ENCODE peak calls at places on chromosomes 4 and X, in ten cellular contexts. W, U, H, S, A, Y, K, T, Q and E are unnamed samples.

GRCh38 chrX:117095393-117095792 is 632.6 kb upstream of the CT83 start:
- DNase-seq in A (no peak), Y (no peak), T (no peak), H (no peak), U (no peak), K (no peak), S (no peak), W (no peak), Q (no peak), E (no peak)

GRCh38 chr4:165844151-165844550 is 28.9 kb upstream of the TLL1 start:
- DNase-seq in W (no peak), A (no peak), K (no peak), T (no peak), U (no peak), Q (no peak), Y (no peak), H (no peak), S (no peak), E (no peak)

GRCh38 chr4:66558651-66559050 is 888.4 kb upstream of the EPHA5 start:
- DNase-seq in T (no peak), A (no peak), Q (no peak), Y (no peak), W (no peak), H (no peak), S (no peak), K (no peak), U (no peak), E (no peak)

GRCh38 chr4:165872443-165873297 is at the start of gene TLL1:
- DNase-seq in K (peak; percentile 19), W (no peak), T (peak; percentile 12), Q (no peak), Y (no peak), S (peak; percentile 20), U (peak; percentile 26), A (peak; percentile 30), H (no peak), E (no peak)

GRCh38 chrX:11137543-11138139 is 26.5 kb downstream of the HCCS start:
- DNase-seq in U (no peak), Q (peak; percentile 6), H (no peak), W (peak; percentile 4), K (no peak), Y (peak; percentile 21), T (peak; percentile 35), S (no peak), A (no peak), E (peak; percentile 27)

GRCh38 chr4:80610845-80611244 is 275.3 kb downstream of the CFAP299 start:
- DNase-seq in A (peak; percentile 11), W (no peak), U (no peak), T (no peak), S (peak; percentile 39), Y (no peak), K (peak; percentile 34), Q (no peak), H (no peak), E (peak; percentile 40)

GRCh38 chr4:72909461-72909860 is 160.1 kb downstream of the COX18 start:
- DNase-seq in Q (peak; percentile 46), Y (no peak), W (no peak), H (no peak), T (peak; percentile 30), S (peak; percentile 18), U (no peak), K (no peak), A (no peak), E (no peak)

GRCh38 chrX:129648514-129649267 is 6.1 kb downstream of the APLN start:
- DNase-seq in U (no peak), Y (no peak), S (no peak), W (no peak), H (no peak), K (no peak), Q (no peak), A (no peak), T (no peak), E (no peak)

GRCh38 chrX:118523920-118524319 is 28.3 kb downstream of the DOCK11 start:
- DNase-seq in U (no peak), Y (peak; percentile 54), S (no peak), Q (no peak), W (no peak), T (no peak), H (no peak), K (no peak), A (no peak), E (no peak)

GRCh38 chrX:43822015-43822414 is 60.2 kb downstream of the MAOB start:
- DNase-seq in K (no peak), T (no peak), U (no peak), S (peak; percentile 16), A (no peak), Q (no peak), H (no peak), Y (no peak), W (no peak), E (no peak)

GRCh38 chr4:41009411-41009810 is 204.9 kb downstream of the APBB2 start:
- DNase-seq in S (peak; percentile 33), U (no peak), Q (no peak), H (no peak), W (no peak), K (no peak), Y (no peak), A (no peak), T (no peak), E (no peak)

GRCh38 chr4:139691-140090 is 15.4 kb downstream of the ZNF718 start:
- DNase-seq in A (no peak), H (no peak), Y (no peak), T (no peak), Q (no peak), S (no peak), K (no peak), W (no peak), U (no peak), E (no peak)

GRCh38 chr4:86993909-86994672 is 59.3 kb downstream of the AFF1 start:
- DNase-seq in H (no peak), K (no peak), Q (no peak), U (peak; percentile 67), A (no peak), T (no peak), W (no peak), S (no peak), Y (no peak), E (no peak)

GRCh38 chrX:28552882-28553829 is 34.1 kb upstream of the IL1RAPL1 start:
- DNase-seq in U (no peak), K (no peak), T (no peak), H (no peak), A (no peak), Q (no peak), S (no peak), W (no peak), Y (no peak), E (no peak)